ENCODE peak calls at places on chromosomes 4 and X, in five cellular contexts. One of them, this sample, is unnamed.

GRCh38 chr4:86594559-86595425 is 677 bp downstream of the PTPN13 start:
- DNase-seq in epithelial cell of proximal tubule: no peak
- DNase-seq in stomach: peak; percentile 32
- DNase-seq in OCI-LY7: no peak
- DNase-seq in cardiac muscle cell: peak; percentile 84
- DNase-seq in this sample: peak; percentile 48

GRCh38 chr4:1414831-1415680 is 8.8 kb upstream of the NKX1-1 start:
- DNase-seq in epithelial cell of proximal tubule: no peak
- DNase-seq in stomach: peak; percentile 21
- DNase-seq in OCI-LY7: no peak
- DNase-seq in cardiac muscle cell: no peak
- DNase-seq in this sample: no peak

GRCh38 chr4:99300934-99301333 is 10.1 kb upstream of the ADH1A start:
- DNase-seq in epithelial cell of proximal tubule: peak; percentile 35
- DNase-seq in stomach: peak; percentile 68
- DNase-seq in OCI-LY7: no peak
- DNase-seq in cardiac muscle cell: peak; percentile 99
- DNase-seq in this sample: peak; percentile 5

GRCh38 chr4:119242417-119242816 is 29.9 kb downstream of the USP53 start:
- DNase-seq in epithelial cell of proximal tubule: no peak
- DNase-seq in stomach: no peak
- DNase-seq in OCI-LY7: no peak
- DNase-seq in cardiac muscle cell: no peak
- DNase-seq in this sample: no peak

GRCh38 chrX:21153503-21153902 is 220.7 kb upstream of the CNKSR2 start:
- DNase-seq in epithelial cell of proximal tubule: no peak
- DNase-seq in stomach: no peak
- DNase-seq in OCI-LY7: no peak
- DNase-seq in cardiac muscle cell: peak; percentile 42
- DNase-seq in this sample: no peak

GRCh38 chrX:119003462-119003861 is 29.0 kb downstream of the LONRF3 start:
- DNase-seq in epithelial cell of proximal tubule: no peak
- DNase-seq in stomach: no peak
- DNase-seq in OCI-LY7: no peak
- DNase-seq in cardiac muscle cell: no peak
- DNase-seq in this sample: no peak

GRCh38 chr4:152109585-152110509 is 349.0 kb upstream of the GATB start:
- DNase-seq in epithelial cell of proximal tubule: no peak
- DNase-seq in stomach: no peak
- DNase-seq in OCI-LY7: no peak
- DNase-seq in cardiac muscle cell: peak; percentile 15
- DNase-seq in this sample: no peak

GRCh38 chr4:142534994-142535393 is 311.1 kb downstream of the INPP4B start:
- DNase-seq in epithelial cell of proximal tubule: no peak
- DNase-seq in stomach: no peak
- DNase-seq in OCI-LY7: no peak
- DNase-seq in cardiac muscle cell: no peak
- DNase-seq in this sample: no peak

GRCh38 chrX:3192835-3193234 is 151.6 kb downstream of the ARSF start:
- DNase-seq in epithelial cell of proximal tubule: no peak
- DNase-seq in stomach: no peak
- DNase-seq in OCI-LY7: no peak
- DNase-seq in cardiac muscle cell: no peak
- DNase-seq in this sample: no peak

GRCh38 chrX:49972313-49972712 is 49.9 kb downstream of the CLCN5 start:
- DNase-seq in epithelial cell of proximal tubule: no peak
- DNase-seq in stomach: no peak
- DNase-seq in OCI-LY7: no peak
- DNase-seq in cardiac muscle cell: peak; percentile 69
- DNase-seq in this sample: no peak

GRCh38 chr4:189313861-189314513 is 626.7 kb upstream of the FRG1 start:
- DNase-seq in epithelial cell of proximal tubule: no peak
- DNase-seq in stomach: no peak
- DNase-seq in OCI-LY7: no peak
- DNase-seq in cardiac muscle cell: no peak
- DNase-seq in this sample: no peak

GRCh38 chr4:103786014-103786413 is 66.2 kb upstream of the TACR3 start:
- DNase-seq in epithelial cell of proximal tubule: no peak
- DNase-seq in stomach: no peak
- DNase-seq in OCI-LY7: peak; percentile 59
- DNase-seq in cardiac muscle cell: peak; percentile 26
- DNase-seq in this sample: no peak

GRCh38 chr4:11263208-11263607 is 165.5 kb downstream of the HS3ST1 start:
- DNase-seq in epithelial cell of proximal tubule: no peak
- DNase-seq in stomach: no peak
- DNase-seq in OCI-LY7: no peak
- DNase-seq in cardiac muscle cell: no peak
- DNase-seq in this sample: no peak

GRCh38 chrX:106168107-106168506 is at the start of gene PWWP3B:
- DNase-seq in epithelial cell of proximal tubule: no peak
- DNase-seq in stomach: peak; percentile 65
- DNase-seq in OCI-LY7: no peak
- DNase-seq in cardiac muscle cell: peak; percentile 70
- DNase-seq in this sample: peak; percentile 26

GRCh38 chr4:17336524-17336941 is 175.4 kb downstream of the QDPR start:
- DNase-seq in epithelial cell of proximal tubule: peak; percentile 10
- DNase-seq in stomach: no peak
- DNase-seq in OCI-LY7: peak; percentile 95
- DNase-seq in cardiac muscle cell: peak; percentile 52
- DNase-seq in this sample: peak; percentile 37

GRCh38 chrX:37879692-37880091 is 32.3 kb upstream of the DYNLT3 start:
- DNase-seq in epithelial cell of proximal tubule: no peak
- DNase-seq in stomach: no peak
- DNase-seq in OCI-LY7: no peak
- DNase-seq in cardiac muscle cell: no peak
- DNase-seq in this sample: no peak

GRCh38 chrX:65574356-65574755 is 39.8 kb upstream of the LAS1L start:
- DNase-seq in epithelial cell of proximal tubule: no peak
- DNase-seq in stomach: no peak
- DNase-seq in OCI-LY7: no peak
- DNase-seq in cardiac muscle cell: no peak
- DNase-seq in this sample: no peak

GRCh38 chr4:176359590-176359989 is 39.8 kb downstream of the SPCS3 start:
- DNase-seq in epithelial cell of proximal tubule: no peak
- DNase-seq in stomach: no peak
- DNase-seq in OCI-LY7: no peak
- DNase-seq in cardiac muscle cell: no peak
- DNase-seq in this sample: no peak

GRCh38 chr4:7330811-7331681 is 103.7 kb downstream of the PSAPL1 start:
- DNase-seq in epithelial cell of proximal tubule: no peak
- DNase-seq in stomach: no peak
- DNase-seq in OCI-LY7: no peak
- DNase-seq in cardiac muscle cell: no peak
- DNase-seq in this sample: no peak

GRCh38 chrX:73206366-73206765 is 8.3 kb downstream of the NAP1L2 start:
- DNase-seq in epithelial cell of proximal tubule: no peak
- DNase-seq in stomach: no peak
- DNase-seq in OCI-LY7: no peak
- DNase-seq in cardiac muscle cell: no peak
- DNase-seq in this sample: no peak

GRCh38 chr4:126727461-126727860 is 905.3 kb upstream of the INTU start:
- DNase-seq in epithelial cell of proximal tubule: no peak
- DNase-seq in stomach: no peak
- DNase-seq in OCI-LY7: no peak
- DNase-seq in cardiac muscle cell: peak; percentile 38
- DNase-seq in this sample: no peak

GRCh38 chr4:54912155-54912554 is 213.2 kb downstream of the KDR start:
- DNase-seq in epithelial cell of proximal tubule: no peak
- DNase-seq in stomach: no peak
- DNase-seq in OCI-LY7: no peak
- DNase-seq in cardiac muscle cell: no peak
- DNase-seq in this sample: no peak

GRCh38 chr4:22897520-22898108 is 204.9 kb downstream of the GBA3 start:
- DNase-seq in epithelial cell of proximal tubule: no peak
- DNase-seq in stomach: peak; percentile 28
- DNase-seq in OCI-LY7: peak; percentile 27
- DNase-seq in cardiac muscle cell: peak; percentile 33
- DNase-seq in this sample: no peak

GRCh38 chr4:165053645-165054044 is at the start of gene TRIM75:
- DNase-seq in epithelial cell of proximal tubule: no peak
- DNase-seq in stomach: no peak
- DNase-seq in OCI-LY7: no peak
- DNase-seq in cardiac muscle cell: no peak
- DNase-seq in this sample: no peak

GRCh38 chr4:1030559-1030958 is 19.1 kb downstream of the FGFRL1 start:
- DNase-seq in epithelial cell of proximal tubule: no peak
- DNase-seq in stomach: peak; percentile 44
- DNase-seq in OCI-LY7: peak; percentile 20
- DNase-seq in cardiac muscle cell: no peak
- DNase-seq in this sample: no peak

GRCh38 chr4:21593268-21594002 is 355.1 kb downstream of the KCNIP4 start:
- DNase-seq in epithelial cell of proximal tubule: no peak
- DNase-seq in stomach: no peak
- DNase-seq in OCI-LY7: no peak
- DNase-seq in cardiac muscle cell: peak; percentile 2
- DNase-seq in this sample: no peak

GRCh38 chr4:15104825-15105224 is 102.5 kb downstream of the CPEB2 start:
- DNase-seq in epithelial cell of proximal tubule: no peak
- DNase-seq in stomach: no peak
- DNase-seq in OCI-LY7: no peak
- DNase-seq in cardiac muscle cell: no peak
- DNase-seq in this sample: no peak

GRCh38 chrX:100928660-100929613 is at the start of gene XKRX:
- DNase-seq in epithelial cell of proximal tubule: no peak
- DNase-seq in stomach: peak; percentile 53
- DNase-seq in OCI-LY7: peak; percentile 81
- DNase-seq in cardiac muscle cell: peak; percentile 15
- DNase-seq in this sample: no peak

GRCh38 chr4:88758264-88758663 is 60.6 kb upstream of the NAP1L5 start:
- DNase-seq in epithelial cell of proximal tubule: no peak
- DNase-seq in stomach: no peak
- DNase-seq in OCI-LY7: no peak
- DNase-seq in cardiac muscle cell: no peak
- DNase-seq in this sample: no peak
- H3K4me3 ChIP-seq in epithelial cell of proximal tubule: no peak overlapping the region
- H3K4me3 ChIP-seq in stomach: no peak overlapping the region
- H3K4me3 ChIP-seq in OCI-LY7: no peak overlapping the region
- H3K4me3 ChIP-seq in cardiac muscle cell: no peak overlapping the region
- H3K4me3 ChIP-seq in this sample: no peak overlapping the region

GRCh38 chrX:550514-550913 is 80.1 kb upstream of the SHOX start:
- DNase-seq in epithelial cell of proximal tubule: no peak
- DNase-seq in stomach: no peak
- DNase-seq in OCI-LY7: no peak
- DNase-seq in cardiac muscle cell: no peak
- DNase-seq in this sample: no peak

GRCh38 chrX:551306-551705 is 79.3 kb upstream of the SHOX start:
- DNase-seq in epithelial cell of proximal tubule: no peak
- DNase-seq in stomach: no peak
- DNase-seq in OCI-LY7: no peak
- DNase-seq in cardiac muscle cell: no peak
- DNase-seq in this sample: no peak

GRCh38 chrX:542179-542578 is 88.4 kb upstream of the SHOX start:
- DNase-seq in epithelial cell of proximal tubule: no peak
- DNase-seq in stomach: no peak
- DNase-seq in OCI-LY7: no peak
- DNase-seq in cardiac muscle cell: no peak
- DNase-seq in this sample: no peak

GRCh38 chrX:545488-545887 is 85.1 kb upstream of the SHOX start:
- DNase-seq in epithelial cell of proximal tubule: no peak
- DNase-seq in stomach: no peak
- DNase-seq in OCI-LY7: no peak
- DNase-seq in cardiac muscle cell: no peak
- DNase-seq in this sample: no peak
- H3K4me3 ChIP-seq in epithelial cell of proximal tubule: no peak overlapping the region
- H3K4me3 ChIP-seq in stomach: no peak overlapping the region
- H3K4me3 ChIP-seq in OCI-LY7: no peak overlapping the region
- H3K4me3 ChIP-seq in cardiac muscle cell: no peak overlapping the region
- H3K4me3 ChIP-seq in this sample: no peak overlapping the region

GRCh38 chr4:122831515-122832196 is 5.0 kb downstream of the FGF2 start:
- DNase-seq in epithelial cell of proximal tubule: peak; percentile 33
- DNase-seq in stomach: no peak
- DNase-seq in OCI-LY7: no peak
- DNase-seq in cardiac muscle cell: no peak
- DNase-seq in this sample: no peak
- H3K4me3 ChIP-seq in epithelial cell of proximal tubule: no peak overlapping the region
- H3K4me3 ChIP-seq in stomach: no peak overlapping the region
- H3K4me3 ChIP-seq in OCI-LY7: no peak overlapping the region
- H3K4me3 ChIP-seq in cardiac muscle cell: no peak overlapping the region
- H3K4me3 ChIP-seq in this sample: no peak overlapping the region

GRCh38 chr4:76689079-76689817 is 208.7 kb downstream of the SOWAHB start:
- DNase-seq in epithelial cell of proximal tubule: no peak
- DNase-seq in stomach: peak; percentile 68
- DNase-seq in OCI-LY7: no peak
- DNase-seq in cardiac muscle cell: peak; percentile 48
- DNase-seq in this sample: no peak
- H3K4me3 ChIP-seq in epithelial cell of proximal tubule: peak overlapping the region; percentile 74
- H3K4me3 ChIP-seq in stomach: peak overlapping the region; percentile 57
- H3K4me3 ChIP-seq in OCI-LY7: no peak overlapping the region
- H3K4me3 ChIP-seq in cardiac muscle cell: peak overlapping the region; percentile 87
- H3K4me3 ChIP-seq in this sample: peak overlapping the region; percentile 80

DNA sequence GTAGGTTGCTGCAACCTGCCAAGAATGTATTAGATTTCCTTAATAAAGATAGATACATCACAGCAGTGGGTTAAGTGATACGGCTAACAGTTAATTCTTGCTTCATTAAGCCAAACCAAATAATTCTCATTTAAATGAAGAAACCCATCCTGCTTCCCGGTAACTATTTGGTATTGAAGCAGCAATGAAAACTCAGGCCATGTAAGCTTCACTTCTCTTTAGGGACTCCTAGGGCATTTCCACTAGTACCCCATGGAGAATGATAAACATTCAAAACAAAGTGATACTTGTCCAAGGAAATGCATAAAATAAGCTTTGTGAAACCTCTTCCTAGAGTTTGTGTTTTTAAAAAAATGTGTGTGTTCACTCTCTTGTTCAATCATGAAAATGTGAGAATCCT is 40.7 kb upstream of the RASGEF1B start:
- DNase-seq in epithelial cell of proximal tubule: no peak
- DNase-seq in stomach: no peak
- DNase-seq in OCI-LY7: no peak
- DNase-seq in cardiac muscle cell: no peak
- DNase-seq in this sample: no peak
- H3K4me3 ChIP-seq in epithelial cell of proximal tubule: no peak overlapping the region
- H3K4me3 ChIP-seq in stomach: no peak overlapping the region
- H3K4me3 ChIP-seq in OCI-LY7: no peak overlapping the region
- H3K4me3 ChIP-seq in cardiac muscle cell: no peak overlapping the region
- H3K4me3 ChIP-seq in this sample: no peak overlapping the region

DNA sequence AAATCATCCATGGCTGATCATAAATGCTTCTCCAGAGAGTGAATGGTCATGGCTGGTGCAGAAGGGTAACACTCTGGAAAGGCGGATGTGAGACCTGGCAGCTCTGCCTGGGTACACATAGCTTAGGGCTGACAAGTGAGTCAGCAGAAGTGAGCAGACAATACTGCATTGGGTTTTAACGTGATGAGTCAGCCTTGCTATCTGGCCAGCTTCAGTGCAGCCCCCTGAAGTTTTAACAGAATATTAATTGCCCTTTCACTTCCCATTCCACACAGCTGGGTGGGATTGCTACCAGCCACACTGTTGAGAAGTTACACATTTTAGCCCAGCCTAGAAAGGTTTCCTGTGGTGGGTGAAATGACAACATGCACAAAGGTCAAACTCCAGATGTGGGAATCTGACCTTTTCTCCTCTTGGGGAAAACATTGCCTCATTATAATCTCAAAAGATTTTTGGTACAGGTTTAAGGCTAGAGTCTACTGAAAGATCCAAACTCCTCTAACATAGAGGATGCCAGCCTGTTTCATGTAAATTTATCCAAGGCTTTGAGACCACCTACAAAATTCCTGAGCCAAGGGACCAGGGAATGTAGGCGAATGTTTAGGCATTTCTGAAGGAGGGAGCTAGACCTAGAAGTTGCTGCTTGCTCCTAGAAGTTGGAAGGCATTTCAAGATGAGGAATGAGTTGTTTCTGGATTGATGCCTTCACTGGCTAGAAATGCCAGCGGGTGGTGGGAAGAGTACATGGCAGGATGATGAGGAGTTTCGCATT is 230.3 kb upstream of the PGRMC2 start:
- DNase-seq in epithelial cell of proximal tubule: peak; percentile 82
- DNase-seq in stomach: peak; percentile 44
- DNase-seq in OCI-LY7: no peak
- DNase-seq in cardiac muscle cell: peak; percentile 94
- DNase-seq in this sample: peak; percentile 92
- H3K4me3 ChIP-seq in epithelial cell of proximal tubule: no peak overlapping the region
- H3K4me3 ChIP-seq in stomach: no peak overlapping the region
- H3K4me3 ChIP-seq in OCI-LY7: no peak overlapping the region
- H3K4me3 ChIP-seq in cardiac muscle cell: no peak overlapping the region
- H3K4me3 ChIP-seq in this sample: no peak overlapping the region

This sample was measured in kidney epithelial cell.